ENCODE peak calls at places on chromosomes 5 and 9, in five cellular contexts. C is SK-N-MC, M is mesendoderm, L is IMR-90, T is NT2/D1. D is an unnamed sample.

GRCh38 chr9:4266602-4267001 is 33.3 kb downstream of the GLIS3 start:
- DNase-seq in L (no peak), T (no peak), C (no peak), M (no peak), D (no peak)

GRCh38 chr9:4970970-4971641 is 14.0 kb upstream of the JAK2 start:
- DNase-seq in L (no peak), C (no peak), T (no peak), M (no peak), D (no peak)

GRCh38 chr5:135156715-135157404 is 122.8 kb upstream of the PITX1 start:
- DNase-seq in M (no peak), C (no peak), L (no peak), T (no peak), D (peak; percentile 98)

GRCh38 chr5:34001231-34001935 is 6.5 kb downstream of the AMACR start:
- DNase-seq in M (peak; percentile 57), T (no peak), C (no peak), L (peak; percentile 61), D (no peak)

GRCh38 chr5:167294861-167295685 is 996.4 kb upstream of the WWC1 start:
- DNase-seq in M (peak; percentile 83), C (no peak), L (peak; percentile 91), T (no peak), D (peak; percentile 87)

GRCh38 chr9:87909310-87910041 is 8.3 kb upstream of the SPATA31C1 start:
- DNase-seq in C (peak; percentile 70), M (peak; percentile 27), L (no peak), T (no peak), D (no peak)

GRCh38 chr5:169804861-169805260 is 167.8 kb downstream of the DOCK2 start:
- DNase-seq in T (no peak), M (no peak), C (no peak), L (peak; percentile 90), D (no peak)

GRCh38 chr5:10578292-10578663 is 14.4 kb downstream of the ANKRD33B start:
- DNase-seq in C (no peak), T (no peak), M (no peak), L (no peak), D (no peak)

GRCh38 chr9:136373300-136374182 is at the start of gene CARD9:
- DNase-seq in M (no peak), T (no peak), C (no peak), L (no peak), D (no peak)

GRCh38 chr9:84879631-84880030 is 210.1 kb downstream of the NTRK2 start:
- DNase-seq in C (no peak), L (no peak), T (no peak), M (no peak), D (no peak)

GRCh38 chr9:91185193-91185886 is 176.4 kb downstream of the AUH start:
- DNase-seq in C (no peak), L (no peak), T (no peak), M (no peak), D (no peak)

GRCh38 chr9:88775037-88775471 is 216.2 kb upstream of the S1PR3 start:
- DNase-seq in T (no peak), L (peak; percentile 98), M (no peak), C (no peak), D (peak; percentile 82)

GRCh38 chr9:81076131-81076530 is 613.2 kb downstream of the TLE1 start:
- DNase-seq in C (no peak), L (no peak), T (no peak), M (no peak), D (no peak)
- H3K9ac ChIP-seq in C (no peak overlapping the region), L (no peak overlapping the region), T (no peak overlapping the region), M (no peak overlapping the region), D (no peak overlapping the region)

DNA sequence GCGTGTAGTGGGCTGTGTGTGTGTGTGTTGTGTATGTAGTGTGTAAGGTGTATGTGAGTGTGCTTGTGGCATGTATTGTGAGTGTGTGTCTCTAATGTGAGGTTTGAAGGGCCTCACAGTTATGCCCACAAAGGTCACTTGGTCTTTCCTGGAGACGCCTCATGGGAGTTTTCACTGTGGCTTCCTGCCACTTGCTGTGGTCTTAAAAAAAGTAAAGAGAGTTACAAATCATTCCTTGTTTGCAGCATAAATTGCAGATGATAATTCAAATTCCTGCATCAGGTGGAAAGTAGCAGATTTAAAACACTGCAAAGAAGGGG is 72.6 kb downstream of the TENT4A start:
- DNase-seq in C (no peak), T (no peak), M (no peak), L (no peak), D (no peak)
- H3K9ac ChIP-seq in C (no peak overlapping the region), T (no peak overlapping the region), M (no peak overlapping the region), L (no peak overlapping the region), D (no peak overlapping the region)

DNA sequence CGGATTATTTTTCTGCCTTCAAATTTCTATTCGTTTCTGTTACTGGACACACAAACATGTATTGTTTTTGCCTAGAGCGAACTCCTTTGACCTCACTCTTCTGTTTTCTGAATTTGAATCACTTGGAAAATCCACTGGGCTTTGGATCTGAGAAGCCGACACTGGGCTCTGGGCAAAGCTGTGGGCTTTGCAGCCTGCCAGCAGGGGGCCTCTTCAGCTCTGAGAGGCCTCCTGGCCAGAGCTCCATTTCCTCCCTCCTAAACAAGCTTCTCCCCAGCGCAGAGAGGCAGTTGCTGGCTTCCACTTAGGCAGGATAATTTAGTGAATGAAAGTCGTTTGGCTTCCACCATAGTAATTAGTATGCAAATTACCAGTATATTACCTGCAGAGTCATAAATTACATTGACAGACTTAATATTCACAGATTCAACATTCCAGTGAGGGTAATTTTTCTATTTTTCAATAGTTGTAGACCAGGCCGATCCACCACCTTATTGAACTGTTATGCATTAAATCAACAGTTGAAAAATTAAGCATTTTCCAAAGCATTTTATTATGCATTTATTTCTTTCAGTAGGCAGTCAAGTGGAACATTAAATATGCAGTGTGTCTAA is 104.0 kb upstream of the ZNF366 start:
- DNase-seq in C (no peak), M (peak; percentile 84), T (peak; percentile 63), L (peak; percentile 74), D (peak; percentile 43)
- H3K9ac ChIP-seq in C (no peak overlapping the region), M (no peak overlapping the region), T (no peak overlapping the region), L (no peak overlapping the region), D (no peak overlapping the region)

GRCh38 chr5:149551227-149552037 is at the start of gene CSNK1A1:
- DNase-seq in C (peak; percentile 80), L (peak; percentile 98), T (peak; percentile 93), M (peak; percentile 99), D (peak; percentile 99)
- H3K9ac ChIP-seq in C (peak within 1 kb of the TSS; percentile 99), L (peak within 1 kb of the TSS; percentile 100), T (peak within 1 kb of the TSS; percentile 98), M (peak within 1 kb of the TSS; percentile 100), D (peak within 1 kb of the TSS; percentile 96)

GRCh38 chr5:41797672-41798071 is 72.6 kb downstream of the OXCT1 start:
- DNase-seq in L (no peak), C (no peak), M (no peak), T (no peak), D (no peak)

GRCh38 chr5:41795125-41795524 is 75.1 kb downstream of the OXCT1 start:
- DNase-seq in T (no peak), L (no peak), C (no peak), M (no peak), D (no peak)

GRCh38 chr5:41796061-41796460 is 74.2 kb downstream of the OXCT1 start:
- DNase-seq in C (no peak), L (no peak), M (no peak), T (no peak), D (no peak)

GRCh38 chr5:41793156-41793770 is 77.0 kb downstream of the OXCT1 start:
- DNase-seq in T (no peak), M (no peak), C (peak; percentile 98), L (peak; percentile 93), D (peak; percentile 37)

GRCh38 chr5:41794478-41794877 is 75.7 kb downstream of the OXCT1 start:
- DNase-seq in T (no peak), L (peak; percentile 98), C (no peak), M (peak; percentile 53), D (peak; percentile 77)
- H3K9ac ChIP-seq in T (no peak overlapping the region), L (peak overlapping the region; percentile 61), C (peak overlapping the region; percentile 46), M (no peak overlapping the region), D (no peak overlapping the region)

GRCh38 chr5:131214828-131215227 is 44.1 kb downstream of the LYRM7 start:
- DNase-seq in T (no peak), L (no peak), C (no peak), M (no peak), D (no peak)
- H3K9ac ChIP-seq in T (no peak overlapping the region), L (no peak overlapping the region), C (no peak overlapping the region), M (no peak overlapping the region), D (no peak overlapping the region)